ENCODE peak calls at places on chromosomes 1 and 21, in seven cellular contexts. M is adrenal gland; B is suprapubic skin; J is prostate gland; W is OCI-LY7; G is esophagus squamous epithelium; U is CD8-positive, alpha-beta memory T cell. A is an unnamed sample.

GRCh38 chr1:41240806-41241747 is 1.0 kb downstream of the SCMH1 start:
- DNase-seq in G (no peak), M (peak; percentile 69), U (peak; percentile 58), B (peak; percentile 78), J (peak; percentile 47), W (peak; percentile 78), A (peak; percentile 13)

GRCh38 chr1:85605519-85606413 is 25.2 kb downstream of the CCN1 start:
- DNase-seq in M (no peak), W (peak; percentile 4), J (no peak), B (no peak), G (no peak), U (no peak), A (no peak)

GRCh38 chr1:45177452-45177851 is 29.0 kb downstream of the ZSWIM5 start:
- DNase-seq in J (no peak), W (no peak), M (no peak), B (no peak), G (no peak), U (no peak), A (no peak)

GRCh38 chr1:224302947-224303346 is 27.0 kb downstream of the NVL start:
- DNase-seq in W (no peak), G (no peak), U (no peak), J (no peak), B (no peak), M (no peak), A (no peak)

GRCh38 chr1:28259935-28260802 is 851 bp downstream of the SESN2 start:
- DNase-seq in B (peak; percentile 89), J (peak; percentile 84), M (peak; percentile 77), G (no peak), U (peak; percentile 56), W (no peak), A (peak; percentile 43)

GRCh38 chr1:32786856-32787255 is 30.3 kb downstream of the YARS1 start:
- DNase-seq in M (no peak), J (no peak), W (peak; percentile 25), G (no peak), B (no peak), U (no peak), A (no peak)

GRCh38 chr1:167766538-167766937 is 44.8 kb downstream of the MPZL1 start:
- DNase-seq in M (no peak), U (no peak), B (no peak), G (no peak), W (no peak), J (no peak), A (no peak)

GRCh38 chr1:76433528-76433927 is 359.0 kb downstream of the ST6GALNAC3 start:
- DNase-seq in M (no peak), G (no peak), B (no peak), W (no peak), J (no peak), U (no peak), A (no peak)

GRCh38 chr1:222546548-222547259 is 1.2 kb downstream of the HHIPL2 start:
- DNase-seq in J (no peak), B (no peak), U (no peak), M (peak; percentile 17), W (no peak), G (no peak), A (no peak)

GRCh38 chr1:12447301-12447700 is 170.7 kb downstream of the DHRS3 start:
- DNase-seq in M (no peak), U (no peak), J (no peak), W (no peak), G (no peak), B (no peak), A (no peak)

GRCh38 chr1:8797230-8797629 is 20.2 kb downstream of the RERE start:
- DNase-seq in G (no peak), W (no peak), B (no peak), U (no peak), M (no peak), J (no peak), A (no peak)

GRCh38 chr1:228378453-228379164 is 28.0 kb downstream of the TRIM11 start:
- DNase-seq in U (peak; percentile 68), J (no peak), M (peak; percentile 94), G (no peak), B (peak; percentile 87), W (peak; percentile 19), A (peak; percentile 46)

GRCh38 chr21:46172863-46173528 is 11.3 kb downstream of the SPATC1L start:
- DNase-seq in U (no peak), G (no peak), B (peak; percentile 44), M (no peak), J (no peak), W (no peak), A (no peak)

GRCh38 chr1:26029864-26030481 is 8.4 kb downstream of the EXTL1 start:
- DNase-seq in W (no peak), G (no peak), J (no peak), M (no peak), U (no peak), B (no peak), A (no peak)

GRCh38 chr1:7888248-7889010 is 35.6 kb upstream of the UTS2 start:
- DNase-seq in G (no peak), B (no peak), U (no peak), W (no peak), M (no peak), J (no peak), A (no peak)

GRCh38 chr1:95685091-95685490 is 451.1 kb downstream of the RWDD3 start:
- DNase-seq in M (no peak), J (no peak), U (no peak), G (no peak), W (no peak), B (no peak), A (no peak)

GRCh38 chr1:45846931-45847330 is 43.5 kb downstream of the MAST2 start:
- DNase-seq in B (no peak), G (no peak), U (no peak), J (no peak), M (no peak), W (no peak), A (no peak)

GRCh38 chr1:22414244-22414751 is 37.4 kb upstream of the ZBTB40 start:
- DNase-seq in W (no peak), U (no peak), B (no peak), J (peak; percentile 86), M (peak; percentile 91), G (no peak), A (no peak)

GRCh38 chr1:198630863-198631262 is 8.0 kb upstream of the PTPRC start:
- DNase-seq in M (no peak), W (no peak), J (no peak), B (no peak), U (no peak), G (no peak), A (no peak)

GRCh38 chr1:200311256-200311655 is 98.6 kb downstream of the ZNF281 start:
- DNase-seq in G (no peak), J (no peak), W (no peak), B (no peak), U (no peak), M (no peak), A (no peak)

GRCh38 chr1:200307755-200308066 is 102.1 kb downstream of the ZNF281 start:
- DNase-seq in G (no peak), U (no peak), M (no peak), B (no peak), W (no peak), J (no peak), A (no peak)

GRCh38 chr1:200306954-200307754 is 102.7 kb downstream of the ZNF281 start:
- DNase-seq in U (no peak), J (no peak), G (no peak), M (peak; percentile 11), B (no peak), W (peak; percentile 64), A (peak; percentile 49)

GRCh38 chr1:200314085-200314750 is 95.6 kb downstream of the ZNF281 start:
- DNase-seq in G (no peak), W (no peak), B (no peak), M (no peak), J (no peak), U (no peak), A (no peak)

DNA sequence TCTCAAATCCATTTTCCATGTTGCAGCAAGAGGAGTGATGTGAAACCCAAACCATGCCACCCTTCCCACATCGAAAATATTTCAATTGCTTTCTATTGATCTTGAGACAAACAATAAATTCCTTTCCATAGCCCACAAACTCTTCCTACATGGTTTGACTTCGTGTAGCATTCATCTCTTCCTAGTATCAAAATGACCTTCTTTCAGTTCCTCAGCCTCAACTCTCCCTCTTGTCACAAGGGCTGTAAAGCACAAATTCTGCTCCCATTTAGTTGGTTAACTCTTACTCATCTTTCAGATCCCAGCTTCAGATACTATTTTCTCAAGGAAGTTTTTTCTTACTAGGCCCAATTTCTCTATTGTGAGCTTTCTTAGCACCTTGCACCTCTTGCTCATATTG is 99.0 kb downstream of the ZNF281 start:
- DNase-seq in U (no peak), B (no peak), G (no peak), W (no peak), J (no peak), M (no peak), A (no peak)
- H3K27ac ChIP-seq in U (no peak overlapping the region), B (no peak overlapping the region), G (no peak overlapping the region), W (no peak overlapping the region), J (no peak overlapping the region), M (no peak overlapping the region), A (no peak overlapping the region)

DNA sequence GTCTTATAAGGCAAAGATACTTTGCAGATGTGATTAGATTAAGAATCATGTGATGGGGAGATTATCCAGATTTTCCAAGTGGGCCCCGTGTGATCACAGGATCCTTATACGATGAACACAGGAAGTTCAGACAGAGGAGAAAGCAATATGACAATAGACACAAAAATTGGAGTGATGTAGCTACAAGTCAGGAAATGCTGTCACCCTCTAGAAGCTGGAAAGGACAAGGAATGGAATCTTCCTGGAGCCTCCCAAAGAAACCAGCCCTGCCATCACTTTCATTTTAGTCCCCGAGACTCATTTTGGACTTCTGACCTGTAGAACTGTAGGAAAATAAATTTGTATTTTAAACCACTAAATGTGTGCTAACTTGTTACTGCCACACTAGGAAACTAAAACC is 61.9 kb upstream of the C1orf21 start:
- DNase-seq in U (no peak), J (no peak), B (no peak), W (no peak), G (no peak), M (no peak), A (no peak)
- H3K27ac ChIP-seq in U (no peak overlapping the region), J (no peak overlapping the region), B (no peak overlapping the region), W (no peak overlapping the region), G (no peak overlapping the region), M (no peak overlapping the region), A (no peak overlapping the region)

GRCh38 chr1:245645894-245646293 is 491.1 kb downstream of the KIF26B start:
- DNase-seq in M (no peak), J (no peak), W (no peak), U (no peak), G (no peak), B (no peak), A (no peak)
- H3K27ac ChIP-seq in M (no peak overlapping the region), J (no peak overlapping the region), W (no peak overlapping the region), U (no peak overlapping the region), G (no peak overlapping the region), B (no peak overlapping the region), A (no peak overlapping the region)

GRCh38 chr1:100536031-100536430 is 1.9 kb upstream of the GPR88 start:
- DNase-seq in W (peak; percentile 7), U (no peak), M (no peak), J (no peak), G (no peak), B (no peak), A (no peak)
- H3K27ac ChIP-seq in W (no peak overlapping the region), U (no peak overlapping the region), M (no peak overlapping the region), J (no peak overlapping the region), G (no peak overlapping the region), B (no peak overlapping the region), A (no peak overlapping the region)